ENCODE peak calls at places on chromosome 19, in ten cellular contexts. W is mucosa of descending colon, Y is heart right ventricle, P is dorsolateral prefrontal cortex, Z is bronchial epithelial cell, T is PC-9, Q is cardiac muscle cell, D is AG04450, C is NB4, S is GM06990. K is an unnamed sample.

GRCh38 chr19:5966215-5966614 is 11.7 kb downstream of the RANBP3 start:
- DNase-seq in W (no peak), Y (no peak), P (no peak), Z (no peak), T (no peak), Q (peak; percentile 59), D (peak; percentile 79), C (no peak), S (no peak), K (no peak)

GRCh38 chr19:57191141-57192063 is at the start of gene ZNF264:
- DNase-seq in W (peak; percentile 95), Y (peak; percentile 94), P (peak; percentile 92), Z (peak; percentile 70), T (peak; percentile 75), Q (peak; percentile 90), D (peak; percentile 61), C (peak; percentile 82), S (peak; percentile 93), K (peak; percentile 91)

GRCh38 chr19:16135410-16136127 is 7.9 kb upstream of the HSH2D start:
- DNase-seq in W (no peak), Y (no peak), P (no peak), Z (no peak), T (no peak), Q (no peak), D (no peak), C (peak; percentile 51), S (no peak), K (no peak)

GRCh38 chr19:49591731-49592485 is 926 bp downstream of the PRR12 start:
- DNase-seq in W (peak; percentile 64), Y (peak; percentile 42), P (no peak), Z (peak; percentile 31), T (peak; percentile 56), Q (peak; percentile 49), D (no peak), C (peak; percentile 74), S (peak; percentile 74), K (peak; percentile 45)

GRCh38 chr19:44554641-44555246 is 25.3 kb upstream of the CEACAM20 start:
- DNase-seq in W (no peak), Y (no peak), P (no peak), Z (no peak), T (no peak), Q (no peak), D (no peak), C (no peak), S (no peak), K (no peak)

GRCh38 chr19:46294475-46294874 is 2.4 kb upstream of the HIF3A start:
- DNase-seq in W (no peak), Y (no peak), P (no peak), Z (no peak), T (no peak), Q (no peak), D (no peak), C (no peak), S (no peak), K (no peak)

GRCh38 chr19:17244618-17245534 is 843 bp downstream of the NR2F6 start:
- DNase-seq in W (no peak), Y (no peak), P (no peak), Z (no peak), T (peak; percentile 34), Q (no peak), D (no peak), C (peak; percentile 31), S (no peak), K (no peak)

GRCh38 chr19:30781519-30781918 is 409.3 kb downstream of the ZNF536 start:
- DNase-seq in W (no peak), Y (no peak), P (no peak), Z (no peak), T (no peak), Q (no peak), D (no peak), C (no peak), S (no peak), K (no peak)

GRCh38 chr19:15412832-15413231 is 6.0 kb downstream of the AKAP8L start:
- DNase-seq in W (no peak), Y (no peak), P (no peak), Z (no peak), T (no peak), Q (no peak), D (no peak), C (no peak), S (no peak), K (no peak)

GRCh38 chr19:43765109-43765876 is 10.5 kb upstream of the SMG9 start:
- DNase-seq in W (peak; percentile 54), Y (peak; percentile 32), P (no peak), Z (peak; percentile 95), T (peak; percentile 95), Q (no peak), D (peak; percentile 81), C (peak; percentile 75), S (peak; percentile 90), K (peak; percentile 97)

GRCh38 chr19:14361824-14362223 is 19.4 kb upstream of the ADGRE5 start:
- DNase-seq in W (no peak), Y (no peak), P (no peak), Z (no peak), T (no peak), Q (peak; percentile 29), D (no peak), C (peak; percentile 85), S (peak; percentile 36), K (no peak)

GRCh38 chr19:54478677-54479266 is 5.7 kb upstream of the CDC42EP5 start:
- DNase-seq in W (no peak), Y (no peak), P (no peak), Z (peak; percentile 36), T (peak; percentile 35), Q (peak; percentile 80), D (no peak), C (peak; percentile 53), S (no peak), K (peak; percentile 41)

GRCh38 chr19:19860756-19861390 is 4.8 kb upstream of the ZNF253 start:
- DNase-seq in W (peak; percentile 13), Y (peak; percentile 15), P (no peak), Z (no peak), T (no peak), Q (peak; percentile 86), D (no peak), C (no peak), S (no peak), K (no peak)

GRCh38 chr19:19458110-19458816 is 52.8 kb downstream of the GATAD2A start:
- DNase-seq in W (no peak), Y (no peak), P (no peak), Z (no peak), T (no peak), Q (no peak), D (no peak), C (no peak), S (no peak), K (no peak)

GRCh38 chr19:16113727-16114126 is 2.0 kb downstream of the RAB8A start:
- DNase-seq in W (no peak), Y (no peak), P (no peak), Z (no peak), T (no peak), Q (no peak), D (no peak), C (peak; percentile 68), S (no peak), K (no peak)

GRCh38 chr19:16779539-16780163 is 49.5 kb upstream of the SIN3B start:
- DNase-seq in W (no peak), Y (no peak), P (no peak), Z (no peak), T (no peak), Q (no peak), D (no peak), C (no peak), S (no peak), K (no peak)

GRCh38 chr19:32674153-32674958 is 624 bp downstream of the ANKRD27 start:
- DNase-seq in W (no peak), Y (no peak), P (no peak), Z (no peak), T (no peak), Q (no peak), D (no peak), C (peak; percentile 40), S (no peak), K (no peak)

GRCh38 chr19:19711934-19712828 is 20.7 kb downstream of the ZNF14 start:
- DNase-seq in W (no peak), Y (no peak), P (no peak), Z (no peak), T (no peak), Q (no peak), D (no peak), C (no peak), S (no peak), K (peak; percentile 15)

GRCh38 chr19:13169769-13170168 is 19.6 kb downstream of the IER2 start:
- DNase-seq in W (peak; percentile 52), Y (no peak), P (no peak), Z (peak; percentile 91), T (peak; percentile 99), Q (no peak), D (no peak), C (no peak), S (no peak), K (peak; percentile 23)

GRCh38 chr19:10884273-10884672 is 12.9 kb downstream of the CARM1 start:
- DNase-seq in W (no peak), Y (no peak), P (no peak), Z (peak; percentile 47), T (peak; percentile 51), Q (peak; percentile 50), D (no peak), C (no peak), S (no peak), K (peak; percentile 42)
- TF ChIP-seq CTCF in W (no peak), Y (no peak), P (no peak), Z (no peak), T (no peak), Q (no peak), D (no peak), C (no peak), S (no peak), K (no peak)

GRCh38 chr19:1285737-1286360 is at the start of gene EFNA2:
- DNase-seq in W (no peak), Y (no peak), P (no peak), Z (no peak), T (no peak), Q (peak; percentile 58), D (no peak), C (no peak), S (no peak), K (no peak)
- H3K4me3 ChIP-seq in W (peak within 1 kb of the TSS; percentile 14), Y (no peak within 1 kb of the TSS), P (peak within 1 kb of the TSS; percentile 53), Z (no peak within 1 kb of the TSS), T (no peak within 1 kb of the TSS), Q (peak within 1 kb of the TSS; percentile 45), D (no peak within 1 kb of the TSS), C (no peak within 1 kb of the TSS), S (no peak within 1 kb of the TSS), K (no peak within 1 kb of the TSS)

DNA sequence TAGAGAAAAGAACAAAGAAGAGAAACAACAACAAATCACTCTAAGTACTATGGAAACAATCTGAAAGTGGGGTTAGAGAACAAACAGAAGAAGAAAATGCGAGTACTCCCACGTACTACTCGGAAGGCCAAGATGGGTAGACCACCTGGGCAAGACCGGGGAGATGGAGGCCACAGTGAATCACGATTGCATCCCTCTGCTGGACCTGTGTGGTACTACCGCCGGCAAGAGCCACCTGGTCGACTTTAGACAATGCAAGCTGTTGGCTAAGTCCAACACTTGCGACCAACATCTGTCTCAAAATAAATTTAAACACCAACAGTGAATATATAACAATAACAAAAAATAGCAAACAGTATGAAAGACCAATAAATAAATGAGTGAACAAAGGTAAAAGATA is 45.5 kb upstream of the ZNF91 start:
- DNase-seq in W (no peak), Y (no peak), P (no peak), Z (no peak), T (no peak), Q (no peak), D (no peak), C (peak; percentile 40), S (peak; percentile 5), K (no peak)
- TF ChIP-seq CTCF in W (no peak), Y (no peak), P (no peak), Z (peak; percentile 13), T (peak; percentile 66), Q (peak; percentile 27), D (peak; percentile 42), C (peak; percentile 58), S (no peak), K (peak; percentile 44)

GRCh38 chr19:10226376-10227214 is 4.5 kb downstream of the S1PR2 start:
- DNase-seq in W (peak; percentile 42), Y (peak; percentile 66), P (peak; percentile 42), Z (no peak), T (peak; percentile 22), Q (no peak), D (peak; percentile 89), C (no peak), S (no peak), K (peak; percentile 47)
- H3K4me3 ChIP-seq in W (no peak overlapping the region), Y (no peak overlapping the region), P (peak overlapping the region; percentile 31), Z (no peak overlapping the region), T (no peak overlapping the region), Q (no peak overlapping the region), D (peak overlapping the region; percentile 39), C (no peak overlapping the region), S (no peak overlapping the region), K (no peak overlapping the region)